ENCODE peak calls at places on chromosomes 6 and 20, in eight cellular contexts. One of them, this sample, is unnamed.

GRCh38 chr20:36018208-36018988 is 50.0 kb downstream of the CNBD2 start:
- DNase-seq in amygdala: no peak
- DNase-seq in suprapubic skin: no peak
- DNase-seq in nephron progenitor cell: no peak
- DNase-seq in EL: no peak
- DNase-seq in endothelial cell of umbilical vein: peak
- DNase-seq in cerebellum: no peak
- DNase-seq in NCI-H82: no peak
- DNase-seq in this sample: no peak

GRCh38 chr6:139943391-139943790 is 568.9 kb upstream of the CITED2 start:
- DNase-seq in amygdala: no peak
- DNase-seq in suprapubic skin: no peak
- DNase-seq in nephron progenitor cell: no peak
- DNase-seq in EL: peak
- DNase-seq in endothelial cell of umbilical vein: peak
- DNase-seq in cerebellum: no peak
- DNase-seq in NCI-H82: no peak
- DNase-seq in this sample: peak

GRCh38 chr6:31175961-31176360 is 5.5 kb upstream of the POU5F1 start:
- DNase-seq in amygdala: no peak
- DNase-seq in suprapubic skin: no peak
- DNase-seq in nephron progenitor cell: no peak
- DNase-seq in EL: peak
- DNase-seq in endothelial cell of umbilical vein: no peak
- DNase-seq in cerebellum: no peak
- DNase-seq in NCI-H82: no peak
- DNase-seq in this sample: no peak

GRCh38 chr20:25249198-25249931 is 1.5 kb downstream of the PYGB start:
- DNase-seq in amygdala: no peak
- DNase-seq in suprapubic skin: no peak
- DNase-seq in nephron progenitor cell: no peak
- DNase-seq in EL: no peak
- DNase-seq in endothelial cell of umbilical vein: peak
- DNase-seq in cerebellum: peak
- DNase-seq in NCI-H82: peak
- DNase-seq in this sample: no peak

GRCh38 chr6:91704531-91704930 is 1117.7 kb upstream of the MAP3K7 start:
- DNase-seq in amygdala: no peak
- DNase-seq in suprapubic skin: no peak
- DNase-seq in nephron progenitor cell: no peak
- DNase-seq in EL: peak
- DNase-seq in endothelial cell of umbilical vein: no peak
- DNase-seq in cerebellum: no peak
- DNase-seq in NCI-H82: no peak
- DNase-seq in this sample: no peak

GRCh38 chr6:28824793-28825731 is 98.7 kb downstream of the TRIM27 start:
- DNase-seq in amygdala: no peak
- DNase-seq in suprapubic skin: no peak
- DNase-seq in nephron progenitor cell: no peak
- DNase-seq in EL: no peak
- DNase-seq in endothelial cell of umbilical vein: no peak
- DNase-seq in cerebellum: no peak
- DNase-seq in NCI-H82: peak
- DNase-seq in this sample: no peak

GRCh38 chr6:88636871-88637270 is 326.5 kb downstream of the RNGTT start:
- DNase-seq in amygdala: no peak
- DNase-seq in suprapubic skin: no peak
- DNase-seq in nephron progenitor cell: no peak
- DNase-seq in EL: no peak
- DNase-seq in endothelial cell of umbilical vein: no peak
- DNase-seq in cerebellum: no peak
- DNase-seq in NCI-H82: no peak
- DNase-seq in this sample: no peak

GRCh38 chr6:170147832-170148708 is 142.8 kb downstream of the DLL1 start:
- DNase-seq in amygdala: no peak
- DNase-seq in suprapubic skin: peak
- DNase-seq in nephron progenitor cell: peak
- DNase-seq in EL: no peak
- DNase-seq in endothelial cell of umbilical vein: no peak
- DNase-seq in cerebellum: peak
- DNase-seq in NCI-H82: no peak
- DNase-seq in this sample: no peak

GRCh38 chr6:105087571-105088211 is 92.1 kb downstream of the POPDC3 start:
- DNase-seq in amygdala: no peak
- DNase-seq in suprapubic skin: no peak
- DNase-seq in nephron progenitor cell: no peak
- DNase-seq in EL: peak
- DNase-seq in endothelial cell of umbilical vein: peak
- DNase-seq in cerebellum: peak
- DNase-seq in NCI-H82: peak
- DNase-seq in this sample: peak

GRCh38 chr20:49518576-49518975 is 36.1 kb upstream of the KCNB1 start:
- DNase-seq in amygdala: no peak
- DNase-seq in suprapubic skin: no peak
- DNase-seq in nephron progenitor cell: no peak
- DNase-seq in EL: no peak
- DNase-seq in endothelial cell of umbilical vein: no peak
- DNase-seq in cerebellum: no peak
- DNase-seq in NCI-H82: no peak
- DNase-seq in this sample: no peak

GRCh38 chr6:15804461-15804784 is 141.6 kb upstream of the DTNBP1 start:
- DNase-seq in amygdala: no peak
- DNase-seq in suprapubic skin: no peak
- DNase-seq in nephron progenitor cell: no peak
- DNase-seq in EL: no peak
- DNase-seq in endothelial cell of umbilical vein: no peak
- DNase-seq in cerebellum: no peak
- DNase-seq in NCI-H82: peak
- DNase-seq in this sample: no peak

GRCh38 chr6:47200536-47201334 is 109.0 kb downstream of the TNFRSF21 start:
- DNase-seq in amygdala: no peak
- DNase-seq in suprapubic skin: no peak
- DNase-seq in nephron progenitor cell: no peak
- DNase-seq in EL: no peak
- DNase-seq in endothelial cell of umbilical vein: no peak
- DNase-seq in cerebellum: no peak
- DNase-seq in NCI-H82: no peak
- DNase-seq in this sample: no peak

GRCh38 chr6:157268835-157269234 is 54.5 kb downstream of the TMEM242 start:
- DNase-seq in amygdala: no peak
- DNase-seq in suprapubic skin: no peak
- DNase-seq in nephron progenitor cell: no peak
- DNase-seq in EL: no peak
- DNase-seq in endothelial cell of umbilical vein: no peak
- DNase-seq in cerebellum: no peak
- DNase-seq in NCI-H82: no peak
- DNase-seq in this sample: no peak

GRCh38 chr6:2103644-2104523 is 141.5 kb downstream of the GMDS start:
- DNase-seq in amygdala: no peak
- DNase-seq in suprapubic skin: no peak
- DNase-seq in nephron progenitor cell: no peak
- DNase-seq in EL: peak
- DNase-seq in endothelial cell of umbilical vein: peak
- DNase-seq in cerebellum: peak
- DNase-seq in NCI-H82: peak
- DNase-seq in this sample: no peak

GRCh38 chr6:87772597-87773530 is 70.8 kb upstream of the AKIRIN2 start:
- DNase-seq in amygdala: no peak
- DNase-seq in suprapubic skin: no peak
- DNase-seq in nephron progenitor cell: no peak
- DNase-seq in EL: peak
- DNase-seq in endothelial cell of umbilical vein: no peak
- DNase-seq in cerebellum: no peak
- DNase-seq in NCI-H82: peak
- DNase-seq in this sample: no peak

GRCh38 chr6:156795825-156796224 is 18.6 kb downstream of the ARID1B start:
- DNase-seq in amygdala: no peak
- DNase-seq in suprapubic skin: no peak
- DNase-seq in nephron progenitor cell: no peak
- DNase-seq in EL: no peak
- DNase-seq in endothelial cell of umbilical vein: no peak
- DNase-seq in cerebellum: peak
- DNase-seq in NCI-H82: no peak
- DNase-seq in this sample: no peak

GRCh38 chr20:44402391-44403193 is 47.1 kb downstream of the HNF4A start:
- DNase-seq in amygdala: no peak
- DNase-seq in suprapubic skin: no peak
- DNase-seq in nephron progenitor cell: no peak
- DNase-seq in EL: no peak
- DNase-seq in endothelial cell of umbilical vein: no peak
- DNase-seq in cerebellum: no peak
- DNase-seq in NCI-H82: no peak
- DNase-seq in this sample: no peak

GRCh38 chr6:115120394-115120793 is 777.6 kb upstream of the HS3ST5 start:
- DNase-seq in amygdala: no peak
- DNase-seq in suprapubic skin: no peak
- DNase-seq in nephron progenitor cell: no peak
- DNase-seq in EL: no peak
- DNase-seq in endothelial cell of umbilical vein: no peak
- DNase-seq in cerebellum: no peak
- DNase-seq in NCI-H82: no peak
- DNase-seq in this sample: no peak

GRCh38 chr6:47165918-47166317 is 123.8 kb upstream of the ADGRF1 start:
- DNase-seq in amygdala: no peak
- DNase-seq in suprapubic skin: no peak
- DNase-seq in nephron progenitor cell: no peak
- DNase-seq in EL: peak
- DNase-seq in endothelial cell of umbilical vein: no peak
- DNase-seq in cerebellum: no peak
- DNase-seq in NCI-H82: no peak
- DNase-seq in this sample: no peak

GRCh38 chr6:163861627-163862026 is 447.1 kb downstream of the QKI start:
- DNase-seq in amygdala: no peak
- DNase-seq in suprapubic skin: no peak
- DNase-seq in nephron progenitor cell: no peak
- DNase-seq in EL: no peak
- DNase-seq in endothelial cell of umbilical vein: no peak
- DNase-seq in cerebellum: no peak
- DNase-seq in NCI-H82: no peak
- DNase-seq in this sample: no peak

GRCh38 chr20:51918561-51918960 is 116.2 kb upstream of the SALL4 start:
- DNase-seq in amygdala: no peak
- DNase-seq in suprapubic skin: no peak
- DNase-seq in nephron progenitor cell: no peak
- DNase-seq in EL: no peak
- DNase-seq in endothelial cell of umbilical vein: no peak
- DNase-seq in cerebellum: no peak
- DNase-seq in NCI-H82: no peak
- DNase-seq in this sample: no peak

GRCh38 chr6:145801021-145801420 is 13.6 kb downstream of the FBXO30 start:
- DNase-seq in amygdala: no peak
- DNase-seq in suprapubic skin: no peak
- DNase-seq in nephron progenitor cell: no peak
- DNase-seq in EL: no peak
- DNase-seq in endothelial cell of umbilical vein: no peak
- DNase-seq in cerebellum: no peak
- DNase-seq in NCI-H82: no peak
- DNase-seq in this sample: no peak

GRCh38 chr6:21500894-21501293 is 92.7 kb upstream of the SOX4 start:
- DNase-seq in amygdala: no peak
- DNase-seq in suprapubic skin: no peak
- DNase-seq in nephron progenitor cell: no peak
- DNase-seq in EL: no peak
- DNase-seq in endothelial cell of umbilical vein: no peak
- DNase-seq in cerebellum: no peak
- DNase-seq in NCI-H82: peak
- DNase-seq in this sample: no peak

GRCh38 chr6:41965429-41966213 is 24.0 kb upstream of the CCND3 start:
- DNase-seq in amygdala: no peak
- DNase-seq in suprapubic skin: no peak
- DNase-seq in nephron progenitor cell: peak
- DNase-seq in EL: no peak
- DNase-seq in endothelial cell of umbilical vein: peak
- DNase-seq in cerebellum: no peak
- DNase-seq in NCI-H82: no peak
- DNase-seq in this sample: no peak

This sample was measured in pulmonary artery endothelial cell.